ENCODE peak calls at places on chromosomes 13 and 19, in six cellular contexts. N is brain microvascular endothelial cell, H is choroid plexus epithelial cell, V is MG63, O is astrocyte of the spinal cord, P is A549. B is an unnamed sample.

GRCh38 chr19:38849746-38850230 is at the start of gene HNRNPL:
- DNase-seq in N (no peak), H (no peak), V (no peak), O (no peak), P (no peak), B (no peak)

GRCh38 chr13:65913173-65913572 is 1317.0 kb downstream of the PCDH9 start:
- DNase-seq in N (peak; percentile 69), H (peak; percentile 91), V (peak; percentile 31), O (peak; percentile 90), P (no peak), B (no peak)

GRCh38 chr19:1851581-1852293 is 3.5 kb upstream of the REXO1 start:
- DNase-seq in N (no peak), H (no peak), V (no peak), O (no peak), P (no peak), B (peak; percentile 73)

GRCh38 chr13:21872795-21873194 is 201.9 kb downstream of the FGF9 start:
- DNase-seq in N (no peak), H (no peak), V (peak; percentile 27), O (no peak), P (no peak), B (no peak)

GRCh38 chr19:51777570-51778460 is 16.8 kb downstream of the FPR2 start:
- DNase-seq in N (peak; percentile 67), H (peak; percentile 97), V (peak; percentile 43), O (peak; percentile 79), P (peak; percentile 85), B (peak; percentile 69)

GRCh38 chr13:101308247-101309013 is 107.9 kb downstream of the NALCN start:
- DNase-seq in N (peak; percentile 10), H (no peak), V (peak; percentile 57), O (no peak), P (no peak), B (no peak)

GRCh38 chr19:9407827-9408226 is 27.5 kb downstream of the ZNF266 start:
- DNase-seq in N (no peak), H (no peak), V (no peak), O (no peak), P (no peak), B (no peak)

GRCh38 chr19:10929402-10929794 is 787 bp downstream of the TIMM29 start:
- DNase-seq in N (no peak), H (no peak), V (no peak), O (no peak), P (no peak), B (no peak)

GRCh38 chr13:90706631-90707030 is 640.9 kb upstream of the MIR17HG start:
- DNase-seq in N (no peak), H (no peak), V (no peak), O (no peak), P (no peak), B (no peak)

GRCh38 chr13:45812599-45813372 is 38.8 kb downstream of the SIAH3 start:
- DNase-seq in N (no peak), H (no peak), V (no peak), O (no peak), P (no peak), B (no peak)

GRCh38 chr13:45412274-45413049 is 5.7 kb downstream of the SLC25A30 start:
- DNase-seq in N (no peak), H (no peak), V (no peak), O (no peak), P (no peak), B (no peak)

GRCh38 chr13:78589206-78589605 is 14.1 kb downstream of the POU4F1 start:
- DNase-seq in N (no peak), H (no peak), V (peak; percentile 44), O (no peak), P (no peak), B (no peak)

GRCh38 chr13:39037410-39037879 is 444 bp downstream of the PROSER1 start:
- DNase-seq in N (no peak), H (peak; percentile 13), V (no peak), O (no peak), P (no peak), B (no peak)

GRCh38 chr19:5617080-5617479 is 5.5 kb downstream of the SAFB2 start:
- DNase-seq in N (no peak), H (no peak), V (no peak), O (no peak), P (no peak), B (no peak)

GRCh38 chr19:12801466-12802266 is at the start of the genes PRDX2 and THSD8:
- DNase-seq in N (no peak), H (peak; percentile 83), V (peak; percentile 84), O (peak; percentile 71), P (no peak), B (no peak)

GRCh38 chr19:35555301-35556005 is 8.0 kb downstream of the ATP4A start:
- DNase-seq in N (no peak), H (peak; percentile 42), V (peak; percentile 29), O (peak; percentile 16), P (peak; percentile 86), B (no peak)

GRCh38 chr19:22144394-22144793 is 52.4 kb downstream of the ZNF676 start:
- DNase-seq in N (no peak), H (peak; percentile 48), V (no peak), O (peak; percentile 16), P (peak; percentile 30), B (peak; percentile 55)

GRCh38 chr19:53991224-53992113 is at the start of gene CACNG6:
- DNase-seq in N (no peak), H (no peak), V (peak; percentile 44), O (no peak), P (peak; percentile 93), B (no peak)

GRCh38 chr13:95226476-95226875 is 74.8 kb downstream of the ABCC4 start:
- DNase-seq in N (no peak), H (no peak), V (no peak), O (no peak), P (no peak), B (no peak)

GRCh38 chr19:16125738-16126495 is 14.2 kb downstream of the RAB8A start:
- DNase-seq in N (no peak), H (no peak), V (peak; percentile 47), O (no peak), P (no peak), B (no peak)

GRCh38 chr13:101700598-101700997 is 248.1 kb downstream of the ITGBL1 start:
- DNase-seq in N (peak; percentile 53), H (peak; percentile 82), V (peak; percentile 31), O (peak; percentile 79), P (no peak), B (no peak)

GRCh38 chr13:100213576-100213975 is 124.7 kb downstream of the PCCA start:
- DNase-seq in N (no peak), H (peak; percentile 75), V (no peak), O (no peak), P (no peak), B (no peak)

GRCh38 chr19:53466726-53467125 is 807 bp upstream of the ZNF813 start:
- DNase-seq in N (no peak), H (no peak), V (no peak), O (no peak), P (no peak), B (no peak)

GRCh38 chr13:57629821-57630235 is 1.7 kb upstream of the PCDH17 start:
- DNase-seq in N (peak; percentile 77), H (peak; percentile 61), V (peak; percentile 42), O (peak; percentile 93), P (peak; percentile 29), B (no peak)
- H3K4me3 ChIP-seq in N (peak overlapping the region; percentile 66), H (peak overlapping the region; percentile 48), V (no peak overlapping the region), O (peak overlapping the region; percentile 55), P (peak overlapping the region; percentile 22), B (no peak overlapping the region)

DNA sequence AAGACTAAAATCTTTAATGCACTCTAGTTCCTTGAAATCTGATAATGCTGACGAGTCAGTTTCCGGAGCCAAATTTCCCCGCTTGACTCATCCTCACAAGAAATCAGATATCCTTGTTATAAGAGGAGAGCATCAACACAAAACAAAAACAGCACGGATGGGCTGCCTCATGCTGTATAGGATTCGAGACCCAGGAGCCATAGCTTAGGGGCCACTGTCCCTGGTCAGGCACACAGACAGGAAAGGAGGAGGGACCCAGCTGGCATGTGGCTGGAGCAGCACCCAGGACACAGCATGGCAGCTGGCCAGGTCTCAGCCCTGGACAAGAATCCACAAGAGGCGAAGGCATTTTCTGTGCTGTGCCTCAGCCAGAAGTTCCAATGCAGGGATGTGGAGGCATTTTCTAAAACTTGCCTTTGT is 110.2 kb upstream of the SPATA13 start:
- DNase-seq in N (peak; percentile 82), H (peak; percentile 81), V (peak; percentile 58), O (peak; percentile 71), P (no peak), B (no peak)
- H3K4me3 ChIP-seq in N (no peak overlapping the region), H (no peak overlapping the region), V (no peak overlapping the region), O (no peak overlapping the region), P (no peak overlapping the region), B (no peak overlapping the region)

DNA sequence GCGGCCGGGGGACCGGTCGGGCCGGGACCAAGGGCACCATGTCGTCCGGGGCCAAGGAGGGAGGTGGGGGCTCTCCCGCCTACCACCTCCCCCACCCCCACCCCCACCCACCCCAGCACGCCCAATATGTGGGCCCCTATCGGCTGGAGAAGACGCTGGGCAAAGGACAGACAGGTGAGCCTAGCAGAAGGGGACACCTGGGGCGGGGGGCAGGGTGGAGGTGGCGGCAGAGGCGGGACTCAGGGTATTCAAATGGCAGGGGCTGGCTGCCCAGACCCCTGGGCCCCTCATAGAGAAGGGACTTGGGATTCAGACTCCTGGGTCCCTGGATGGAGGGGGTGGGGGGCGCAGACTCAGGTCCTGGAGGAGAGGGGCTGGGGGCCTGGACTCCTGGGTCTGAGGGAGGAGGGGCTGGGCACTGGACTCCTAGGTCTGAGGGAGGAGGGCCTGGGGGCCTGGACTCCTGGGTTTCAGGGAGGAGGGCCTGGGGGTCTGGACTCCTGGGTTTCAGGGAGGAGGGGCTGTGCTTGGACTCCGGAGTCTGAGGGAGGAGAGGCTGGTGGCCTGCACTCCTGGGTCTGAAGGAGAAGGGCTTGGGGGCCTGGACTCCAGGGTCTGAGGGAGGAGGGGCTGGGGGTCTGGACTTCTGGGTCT is 735 bp downstream of the BRSK1 start:
- DNase-seq in N (no peak), H (no peak), V (no peak), O (no peak), P (no peak), B (no peak)
- H3K4me3 ChIP-seq in N (peak overlapping the region; percentile 45), H (peak overlapping the region; percentile 44), V (no peak overlapping the region), O (peak overlapping the region; percentile 49), P (peak overlapping the region; percentile 88), B (peak overlapping the region; percentile 51)

GRCh38 chr13:23469901-23470525 is 36.5 kb upstream of the SACS start:
- DNase-seq in N (peak; percentile 86), H (peak; percentile 39), V (peak; percentile 71), O (peak; percentile 38), P (peak; percentile 6), B (no peak)
- H3K4me3 ChIP-seq in N (no peak overlapping the region), H (no peak overlapping the region), V (no peak overlapping the region), O (no peak overlapping the region), P (no peak overlapping the region), B (no peak overlapping the region)

GRCh38 chr19:46892252-46893179 is 31.7 kb downstream of the ARHGAP35 start:
- DNase-seq in N (no peak), H (no peak), V (no peak), O (no peak), P (no peak), B (no peak)

GRCh38 chr19:46900341-46900740 is 39.5 kb downstream of the ARHGAP35 start:
- DNase-seq in N (no peak), H (no peak), V (no peak), O (no peak), P (no peak), B (no peak)

GRCh38 chr19:46898731-46899130 is 37.9 kb downstream of the ARHGAP35 start:
- DNase-seq in N (peak; percentile 67), H (peak; percentile 76), V (peak; percentile 57), O (peak; percentile 85), P (no peak), B (no peak)

GRCh38 chr19:46901701-46902401 is 41.1 kb downstream of the ARHGAP35 start:
- DNase-seq in N (no peak), H (no peak), V (peak; percentile 20), O (peak; percentile 65), P (no peak), B (no peak)

GRCh38 chr19:46896076-46896794 is 35.4 kb downstream of the ARHGAP35 start:
- DNase-seq in N (no peak), H (peak; percentile 61), V (no peak), O (no peak), P (no peak), B (no peak)
- H3K4me3 ChIP-seq in N (no peak overlapping the region), H (no peak overlapping the region), V (no peak overlapping the region), O (no peak overlapping the region), P (no peak overlapping the region), B (no peak overlapping the region)